ENCODE peak calls at places on chromosomes 13 and 19, in nine cellular contexts. M is sigmoid colon, S is transverse colon, C is spleen, X is breast epithelium, O is HL-60, G is SK-N-SH, B is vagina, P is stomach. U is an unnamed sample.

GRCh38 chr13:60617863-60618733 is 221.1 kb downstream of the TDRD3 start:
- DNase-seq in M (no peak), S (no peak), C (no peak), X (no peak), O (no peak), G (no peak), B (no peak), P (no peak), U (no peak)

GRCh38 chr19:3968556-3969434 is 2.1 kb downstream of the DAPK3 start:
- DNase-seq in M (peak; percentile 98), S (peak; percentile 79), C (no peak), X (peak; percentile 97), O (no peak), G (peak; percentile 57), B (peak; percentile 97), P (peak; percentile 87), U (peak; percentile 93)

GRCh38 chr13:110713981-110714797 is 689 bp downstream of the ING1 start:
- DNase-seq in M (peak; percentile 84), S (peak; percentile 65), C (peak; percentile 94), X (peak; percentile 48), O (no peak), G (peak; percentile 56), B (no peak), P (peak; percentile 59), U (no peak)

GRCh38 chr13:31951215-31951678 is 80.3 kb upstream of the FRY start:
- DNase-seq in M (peak; percentile 72), S (peak; percentile 48), C (peak; percentile 91), X (peak; percentile 31), O (peak; percentile 89), G (no peak), B (no peak), P (peak; percentile 64), U (no peak)

GRCh38 chr19:53328967-53329366 is 4.6 kb upstream of the ZNF845 start:
- DNase-seq in M (peak; percentile 74), S (peak; percentile 17), C (peak; percentile 78), X (no peak), O (no peak), G (peak; percentile 38), B (no peak), P (no peak), U (no peak)

GRCh38 chr13:27619093-27619705 is 1.1 kb downstream of the LNX2 start:
- DNase-seq in M (no peak), S (no peak), C (no peak), X (no peak), O (no peak), G (no peak), B (no peak), P (no peak), U (no peak)

GRCh38 chr13:48437381-48437780 is 24.5 kb upstream of the LPAR6 start:
- DNase-seq in M (peak; percentile 76), S (peak; percentile 21), C (no peak), X (no peak), O (no peak), G (no peak), B (no peak), P (peak; percentile 67), U (no peak)

GRCh38 chr19:18304496-18305312 is 18.2 kb downstream of the LSM4 start:
- DNase-seq in M (peak; percentile 94), S (peak; percentile 75), C (peak; percentile 94), X (peak; percentile 75), O (peak; percentile 81), G (peak; percentile 92), B (no peak), P (peak; percentile 80), U (no peak)

GRCh38 chr13:42786696-42787095 is 5.3 kb downstream of the FAM216B start:
- DNase-seq in M (no peak), S (no peak), C (no peak), X (no peak), O (no peak), G (no peak), B (no peak), P (no peak), U (no peak)

GRCh38 chr13:113045214-113046007 is 60.2 kb upstream of the F7 start:
- DNase-seq in M (no peak), S (no peak), C (no peak), X (no peak), O (no peak), G (no peak), B (no peak), P (no peak), U (no peak)

GRCh38 chr19:12379732-12380443 is 14.4 kb upstream of the ZNF442 start:
- DNase-seq in M (no peak), S (no peak), C (no peak), X (no peak), O (no peak), G (no peak), B (no peak), P (no peak), U (no peak)

GRCh38 chr13:85347251-85347650 is 452.0 kb downstream of the SLITRK6 start:
- DNase-seq in M (no peak), S (no peak), C (no peak), X (no peak), O (no peak), G (no peak), B (no peak), P (no peak), U (no peak)

GRCh38 chr19:45113628-45114027 is 20.6 kb downstream of the PPP1R37 start:
- DNase-seq in M (no peak), S (peak; percentile 69), C (no peak), X (no peak), O (no peak), G (no peak), B (no peak), P (peak; percentile 76), U (no peak)

GRCh38 chr19:38844093-38844686 is 5.6 kb downstream of the HNRNPL start:
- DNase-seq in M (no peak), S (no peak), C (peak; percentile 41), X (no peak), O (no peak), G (no peak), B (no peak), P (no peak), U (no peak)
- TF ChIP-seq POLR2AphosphoS5 in M (no peak), S (no peak), C (no peak), X (no peak), O (no peak), G (no peak), B (no peak), P (no peak), U (no peak)

DNA sequence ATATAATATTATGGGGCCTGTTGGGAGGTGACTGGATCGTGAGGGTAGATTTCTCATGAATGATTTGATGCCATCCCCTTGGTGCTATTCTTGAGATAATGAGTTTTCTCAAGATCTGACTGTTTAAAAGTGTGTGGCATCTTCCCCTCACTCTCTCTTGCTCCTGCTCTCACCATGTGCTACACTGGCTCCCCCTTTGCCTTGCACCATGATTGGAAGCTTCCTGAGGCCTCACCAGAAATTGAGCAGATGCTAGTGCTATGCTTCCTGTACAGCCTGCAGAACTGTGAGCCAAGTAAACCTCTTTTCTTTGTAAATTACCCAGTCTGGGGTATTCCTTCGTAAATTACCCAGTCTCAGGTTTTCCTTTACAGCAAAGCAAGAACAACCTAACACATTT is 1.8 kb upstream of the ZNF599 start:
- DNase-seq in M (no peak), S (no peak), C (no peak), X (no peak), O (no peak), G (no peak), B (no peak), P (no peak), U (no peak)
- TF ChIP-seq CTCF in M (no peak), S (no peak), C (no peak), X (no peak), O (no peak), G (no peak), B (no peak), P (no peak), U (no peak)

DNA sequence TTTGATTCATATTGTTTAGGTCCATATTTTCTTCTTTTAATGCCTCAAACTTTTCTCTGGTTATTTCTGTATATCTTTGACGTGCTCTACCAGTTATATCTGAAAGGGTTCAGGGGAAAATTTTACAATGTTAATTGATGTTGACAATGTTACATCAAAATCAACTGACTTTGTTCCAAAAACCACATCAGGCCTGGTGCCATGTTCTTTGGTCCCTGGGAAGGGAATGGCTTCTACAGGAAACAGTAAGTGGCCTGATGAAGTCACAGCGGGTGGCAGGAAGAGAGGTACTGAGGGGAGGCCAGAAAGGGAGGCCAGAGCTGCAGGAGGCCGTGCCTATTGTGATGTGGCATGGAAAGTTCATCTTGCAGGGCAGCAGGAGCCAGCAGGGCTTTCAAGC is 38.2 kb downstream of the CEP89 start:
- DNase-seq in M (no peak), S (no peak), C (no peak), X (no peak), O (no peak), G (no peak), B (no peak), P (no peak), U (no peak)
- TF ChIP-seq POLR2AphosphoS5 in M (no peak), S (no peak), C (no peak), X (no peak), O (no peak), G (no peak), B (no peak), P (no peak), U (no peak)

GRCh38 chr19:46755077-46755852 is 9.0 kb upstream of the STRN4 start:
- DNase-seq in M (peak; percentile 69), S (no peak), C (no peak), X (no peak), O (peak; percentile 76), G (no peak), B (no peak), P (no peak), U (no peak)

GRCh38 chr19:46756544-46756888 is 10.3 kb upstream of the STRN4 start:
- DNase-seq in M (peak; percentile 66), S (no peak), C (no peak), X (no peak), O (no peak), G (no peak), B (no peak), P (no peak), U (no peak)

GRCh38 chr19:46748325-46749109 is 2.3 kb upstream of the STRN4 start:
- DNase-seq in M (no peak), S (peak; percentile 72), C (peak; percentile 89), X (no peak), O (no peak), G (peak; percentile 75), B (no peak), P (peak; percentile 69), U (no peak)

GRCh38 chr19:46755853-46756543 is 9.7 kb upstream of the STRN4 start:
- DNase-seq in M (peak; percentile 60), S (no peak), C (no peak), X (no peak), O (no peak), G (no peak), B (no peak), P (no peak), U (no peak)

DNA sequence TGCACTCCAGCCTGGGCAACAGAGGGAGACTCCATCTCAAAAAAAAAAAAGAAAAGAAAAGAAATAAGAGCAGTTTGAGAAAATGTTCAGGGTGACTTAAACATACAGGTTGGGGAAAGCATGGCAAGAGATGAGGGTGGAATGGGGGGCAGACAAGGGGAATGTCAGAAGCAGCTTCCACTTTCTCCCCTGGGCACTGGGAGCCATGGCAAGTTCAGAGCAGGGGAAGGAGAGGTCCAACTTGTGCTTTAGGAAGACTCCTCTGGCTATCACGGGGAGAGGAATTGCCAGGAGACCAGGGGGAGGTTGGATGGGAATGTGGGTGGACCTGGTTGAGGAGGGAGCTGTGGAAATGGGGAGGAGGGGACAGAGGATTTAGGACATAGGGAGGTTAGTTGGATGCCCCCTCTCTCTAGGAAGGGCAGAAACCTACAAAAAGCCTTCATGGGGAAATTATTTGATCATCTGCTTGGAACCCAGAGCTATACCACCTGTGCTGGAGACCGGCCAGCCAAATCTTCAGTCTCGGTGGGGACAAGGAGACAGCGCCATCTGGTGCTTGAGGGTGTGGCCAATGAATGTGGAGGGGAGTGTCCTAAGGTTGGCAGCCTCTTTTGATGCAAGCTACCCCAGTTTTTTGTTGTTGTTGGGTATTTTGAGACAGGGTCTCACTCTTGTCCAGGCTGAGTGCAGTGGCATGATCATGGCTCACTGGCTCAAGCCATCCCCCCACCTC is 7.3 kb upstream of the STRN4 start:
- DNase-seq in M (no peak), S (peak; percentile 78), C (peak; percentile 88), X (no peak), O (no peak), G (peak; percentile 77), B (no peak), P (peak; percentile 75), U (no peak)
- TF ChIP-seq CTCF in M (no peak), S (peak; percentile 39), C (peak; percentile 69), X (no peak), O (peak; percentile 63), G (peak; percentile 61), B (peak; percentile 14), P (peak; percentile 47), U (peak; percentile 50)